ENCODE peak calls at places on chromosomes 6 and 20, in eight cellular contexts. One of them, this sample, is unnamed.

GRCh38 chr6:14716499-14717146 is 529.2 kb upstream of the JARID2 start:
- DNase-seq in stimulated activated CD8-positive, alpha-beta memory T cell treated with anti-CD3 and anti-CD28 coated beads, Interleukin-7, amount 100 ng/mL, for 4 hours: no peak
- DNase-seq in Right ventricle myocardium superior: no peak
- DNase-seq in neural progenitor cell: no peak
- DNase-seq in kidney tubule cell: no peak
- DNase-seq in substantia nigra: no peak
- DNase-seq in activated CD4-positive, alpha-beta T cell treated with anti-CD3 and anti-CD28 coated beads, Interleukin-2, amount 50 U/mL, for 1 hour: no peak
- DNase-seq in neuronal stem cell: no peak
- DNase-seq in this sample: no peak

GRCh38 chr20:58888521-58889333 is 36.2 kb downstream of the GNAS start:
- DNase-seq in substantia nigra: peak; percentile 51
- DNase-seq in activated CD4-positive, alpha-beta T cell treated with anti-CD3 and anti-CD28 coated beads, Interleukin-2, amount 50 U/mL, for 1 hour: peak; percentile 81
- DNase-seq in kidney tubule cell: peak; percentile 79
- DNase-seq in Right ventricle myocardium superior: peak; percentile 89
- DNase-seq in neural progenitor cell: peak; percentile 96
- DNase-seq in neuronal stem cell: peak; percentile 74
- DNase-seq in stimulated activated CD8-positive, alpha-beta memory T cell treated with anti-CD3 and anti-CD28 coated beads, Interleukin-7, amount 100 ng/mL, for 4 hours: peak; percentile 78
- DNase-seq in this sample: peak; percentile 68

GRCh38 chr6:142443102-142443501 is 141.3 kb downstream of the ADGRG6 start:
- DNase-seq in neuronal stem cell: no peak
- DNase-seq in activated CD4-positive, alpha-beta T cell treated with anti-CD3 and anti-CD28 coated beads, Interleukin-2, amount 50 U/mL, for 1 hour: no peak
- DNase-seq in kidney tubule cell: no peak
- DNase-seq in Right ventricle myocardium superior: no peak
- DNase-seq in substantia nigra: no peak
- DNase-seq in neural progenitor cell: no peak
- DNase-seq in stimulated activated CD8-positive, alpha-beta memory T cell treated with anti-CD3 and anti-CD28 coated beads, Interleukin-7, amount 100 ng/mL, for 4 hours: no peak
- DNase-seq in this sample: no peak

GRCh38 chr6:81606965-81607381 is 145.5 kb downstream of the TENT5A start:
- DNase-seq in substantia nigra: no peak
- DNase-seq in activated CD4-positive, alpha-beta T cell treated with anti-CD3 and anti-CD28 coated beads, Interleukin-2, amount 50 U/mL, for 1 hour: no peak
- DNase-seq in stimulated activated CD8-positive, alpha-beta memory T cell treated with anti-CD3 and anti-CD28 coated beads, Interleukin-7, amount 100 ng/mL, for 4 hours: no peak
- DNase-seq in Right ventricle myocardium superior: no peak
- DNase-seq in neuronal stem cell: no peak
- DNase-seq in neural progenitor cell: no peak
- DNase-seq in kidney tubule cell: no peak
- DNase-seq in this sample: no peak

GRCh38 chr20:59141818-59142581 is 21.6 kb upstream of the ZNF831 start:
- DNase-seq in neuronal stem cell: peak; percentile 39
- DNase-seq in kidney tubule cell: no peak
- DNase-seq in activated CD4-positive, alpha-beta T cell treated with anti-CD3 and anti-CD28 coated beads, Interleukin-2, amount 50 U/mL, for 1 hour: no peak
- DNase-seq in Right ventricle myocardium superior: no peak
- DNase-seq in substantia nigra: no peak
- DNase-seq in stimulated activated CD8-positive, alpha-beta memory T cell treated with anti-CD3 and anti-CD28 coated beads, Interleukin-7, amount 100 ng/mL, for 4 hours: no peak
- DNase-seq in neural progenitor cell: peak; percentile 72
- DNase-seq in this sample: no peak

GRCh38 chr6:901696-902455 is 208.9 kb upstream of the EXOC2 start:
- DNase-seq in neural progenitor cell: no peak
- DNase-seq in stimulated activated CD8-positive, alpha-beta memory T cell treated with anti-CD3 and anti-CD28 coated beads, Interleukin-7, amount 100 ng/mL, for 4 hours: no peak
- DNase-seq in neuronal stem cell: no peak
- DNase-seq in kidney tubule cell: no peak
- DNase-seq in substantia nigra: no peak
- DNase-seq in Right ventricle myocardium superior: no peak
- DNase-seq in activated CD4-positive, alpha-beta T cell treated with anti-CD3 and anti-CD28 coated beads, Interleukin-2, amount 50 U/mL, for 1 hour: no peak
- DNase-seq in this sample: no peak

GRCh38 chr20:53785320-53785719 is 191.7 kb upstream of the ZNF217 start:
- DNase-seq in activated CD4-positive, alpha-beta T cell treated with anti-CD3 and anti-CD28 coated beads, Interleukin-2, amount 50 U/mL, for 1 hour: no peak
- DNase-seq in substantia nigra: no peak
- DNase-seq in Right ventricle myocardium superior: no peak
- DNase-seq in kidney tubule cell: no peak
- DNase-seq in stimulated activated CD8-positive, alpha-beta memory T cell treated with anti-CD3 and anti-CD28 coated beads, Interleukin-7, amount 100 ng/mL, for 4 hours: no peak
- DNase-seq in neural progenitor cell: no peak
- DNase-seq in neuronal stem cell: no peak
- DNase-seq in this sample: no peak

GRCh38 chr6:37785688-37786270 is 33.7 kb upstream of the ZFAND3 start:
- DNase-seq in kidney tubule cell: no peak
- DNase-seq in activated CD4-positive, alpha-beta T cell treated with anti-CD3 and anti-CD28 coated beads, Interleukin-2, amount 50 U/mL, for 1 hour: no peak
- DNase-seq in substantia nigra: no peak
- DNase-seq in neural progenitor cell: no peak
- DNase-seq in neuronal stem cell: no peak
- DNase-seq in Right ventricle myocardium superior: no peak
- DNase-seq in stimulated activated CD8-positive, alpha-beta memory T cell treated with anti-CD3 and anti-CD28 coated beads, Interleukin-7, amount 100 ng/mL, for 4 hours: no peak
- DNase-seq in this sample: no peak

GRCh38 chr6:118469468-118469867 is 78.6 kb upstream of the PLN start:
- DNase-seq in substantia nigra: no peak
- DNase-seq in kidney tubule cell: no peak
- DNase-seq in Right ventricle myocardium superior: no peak
- DNase-seq in activated CD4-positive, alpha-beta T cell treated with anti-CD3 and anti-CD28 coated beads, Interleukin-2, amount 50 U/mL, for 1 hour: no peak
- DNase-seq in neuronal stem cell: no peak
- DNase-seq in stimulated activated CD8-positive, alpha-beta memory T cell treated with anti-CD3 and anti-CD28 coated beads, Interleukin-7, amount 100 ng/mL, for 4 hours: no peak
- DNase-seq in neural progenitor cell: no peak
- DNase-seq in this sample: no peak

GRCh38 chr6:17334265-17334664 is 53.1 kb downstream of the RBM24 start:
- DNase-seq in kidney tubule cell: peak; percentile 44
- DNase-seq in neuronal stem cell: no peak
- DNase-seq in neural progenitor cell: no peak
- DNase-seq in activated CD4-positive, alpha-beta T cell treated with anti-CD3 and anti-CD28 coated beads, Interleukin-2, amount 50 U/mL, for 1 hour: no peak
- DNase-seq in Right ventricle myocardium superior: no peak
- DNase-seq in substantia nigra: no peak
- DNase-seq in stimulated activated CD8-positive, alpha-beta memory T cell treated with anti-CD3 and anti-CD28 coated beads, Interleukin-7, amount 100 ng/mL, for 4 hours: no peak
- DNase-seq in this sample: no peak

GRCh38 chr6:131597448-131597847 is 24.4 kb downstream of the ARG1 start:
- DNase-seq in neural progenitor cell: no peak
- DNase-seq in activated CD4-positive, alpha-beta T cell treated with anti-CD3 and anti-CD28 coated beads, Interleukin-2, amount 50 U/mL, for 1 hour: no peak
- DNase-seq in Right ventricle myocardium superior: no peak
- DNase-seq in kidney tubule cell: no peak
- DNase-seq in substantia nigra: no peak
- DNase-seq in neuronal stem cell: no peak
- DNase-seq in stimulated activated CD8-positive, alpha-beta memory T cell treated with anti-CD3 and anti-CD28 coated beads, Interleukin-7, amount 100 ng/mL, for 4 hours: no peak
- DNase-seq in this sample: no peak

GRCh38 chr6:139131736-139132285 is 3.1 kb upstream of the HECA start:
- DNase-seq in Right ventricle myocardium superior: no peak
- DNase-seq in activated CD4-positive, alpha-beta T cell treated with anti-CD3 and anti-CD28 coated beads, Interleukin-2, amount 50 U/mL, for 1 hour: no peak
- DNase-seq in neural progenitor cell: no peak
- DNase-seq in neuronal stem cell: no peak
- DNase-seq in substantia nigra: no peak
- DNase-seq in kidney tubule cell: no peak
- DNase-seq in stimulated activated CD8-positive, alpha-beta memory T cell treated with anti-CD3 and anti-CD28 coated beads, Interleukin-7, amount 100 ng/mL, for 4 hours: no peak
- DNase-seq in this sample: no peak

GRCh38 chr6:43391448-43392031 is 22.1 kb upstream of the ZNF318 start:
- DNase-seq in activated CD4-positive, alpha-beta T cell treated with anti-CD3 and anti-CD28 coated beads, Interleukin-2, amount 50 U/mL, for 1 hour: peak; percentile 35
- DNase-seq in Right ventricle myocardium superior: no peak
- DNase-seq in neural progenitor cell: no peak
- DNase-seq in neuronal stem cell: no peak
- DNase-seq in stimulated activated CD8-positive, alpha-beta memory T cell treated with anti-CD3 and anti-CD28 coated beads, Interleukin-7, amount 100 ng/mL, for 4 hours: peak; percentile 16
- DNase-seq in substantia nigra: no peak
- DNase-seq in kidney tubule cell: no peak
- DNase-seq in this sample: peak; percentile 41

GRCh38 chr6:86148586-86148985 is 505.9 kb upstream of the SYNCRIP start:
- DNase-seq in neural progenitor cell: no peak
- DNase-seq in activated CD4-positive, alpha-beta T cell treated with anti-CD3 and anti-CD28 coated beads, Interleukin-2, amount 50 U/mL, for 1 hour: no peak
- DNase-seq in kidney tubule cell: no peak
- DNase-seq in stimulated activated CD8-positive, alpha-beta memory T cell treated with anti-CD3 and anti-CD28 coated beads, Interleukin-7, amount 100 ng/mL, for 4 hours: no peak
- DNase-seq in neuronal stem cell: no peak
- DNase-seq in substantia nigra: no peak
- DNase-seq in Right ventricle myocardium superior: no peak
- DNase-seq in this sample: no peak

GRCh38 chr6:149445095-149445466 is 39.7 kb downstream of the ZC3H12D start:
- DNase-seq in stimulated activated CD8-positive, alpha-beta memory T cell treated with anti-CD3 and anti-CD28 coated beads, Interleukin-7, amount 100 ng/mL, for 4 hours: no peak
- DNase-seq in activated CD4-positive, alpha-beta T cell treated with anti-CD3 and anti-CD28 coated beads, Interleukin-2, amount 50 U/mL, for 1 hour: no peak
- DNase-seq in neuronal stem cell: no peak
- DNase-seq in substantia nigra: no peak
- DNase-seq in kidney tubule cell: no peak
- DNase-seq in neural progenitor cell: no peak
- DNase-seq in Right ventricle myocardium superior: no peak
- DNase-seq in this sample: no peak

GRCh38 chr6:15427360-15428070 is 181.6 kb downstream of the JARID2 start:
- DNase-seq in stimulated activated CD8-positive, alpha-beta memory T cell treated with anti-CD3 and anti-CD28 coated beads, Interleukin-7, amount 100 ng/mL, for 4 hours: no peak
- DNase-seq in Right ventricle myocardium superior: no peak
- DNase-seq in substantia nigra: no peak
- DNase-seq in neuronal stem cell: no peak
- DNase-seq in neural progenitor cell: no peak
- DNase-seq in kidney tubule cell: no peak
- DNase-seq in activated CD4-positive, alpha-beta T cell treated with anti-CD3 and anti-CD28 coated beads, Interleukin-2, amount 50 U/mL, for 1 hour: no peak
- DNase-seq in this sample: no peak

GRCh38 chr6:46704562-46704961 is 16.9 kb downstream of the TDRD6 start:
- DNase-seq in activated CD4-positive, alpha-beta T cell treated with anti-CD3 and anti-CD28 coated beads, Interleukin-2, amount 50 U/mL, for 1 hour: no peak
- DNase-seq in Right ventricle myocardium superior: no peak
- DNase-seq in neural progenitor cell: peak; percentile 6
- DNase-seq in neuronal stem cell: no peak
- DNase-seq in substantia nigra: peak; percentile 30
- DNase-seq in kidney tubule cell: peak; percentile 61
- DNase-seq in stimulated activated CD8-positive, alpha-beta memory T cell treated with anti-CD3 and anti-CD28 coated beads, Interleukin-7, amount 100 ng/mL, for 4 hours: no peak
- DNase-seq in this sample: no peak

GRCh38 chr20:10067305-10067704 is 32.5 kb downstream of the ANKEF1 start:
- DNase-seq in kidney tubule cell: no peak
- DNase-seq in neuronal stem cell: no peak
- DNase-seq in activated CD4-positive, alpha-beta T cell treated with anti-CD3 and anti-CD28 coated beads, Interleukin-2, amount 50 U/mL, for 1 hour: no peak
- DNase-seq in neural progenitor cell: no peak
- DNase-seq in Right ventricle myocardium superior: no peak
- DNase-seq in substantia nigra: no peak
- DNase-seq in stimulated activated CD8-positive, alpha-beta memory T cell treated with anti-CD3 and anti-CD28 coated beads, Interleukin-7, amount 100 ng/mL, for 4 hours: no peak
- DNase-seq in this sample: no peak

GRCh38 chr6:113858605-113859348 is 1.6 kb downstream of the MARCKS start:
- DNase-seq in neural progenitor cell: peak; percentile 96
- DNase-seq in neuronal stem cell: peak; percentile 94
- DNase-seq in substantia nigra: peak; percentile 80
- DNase-seq in stimulated activated CD8-positive, alpha-beta memory T cell treated with anti-CD3 and anti-CD28 coated beads, Interleukin-7, amount 100 ng/mL, for 4 hours: peak; percentile 70
- DNase-seq in activated CD4-positive, alpha-beta T cell treated with anti-CD3 and anti-CD28 coated beads, Interleukin-2, amount 50 U/mL, for 1 hour: peak; percentile 53
- DNase-seq in kidney tubule cell: peak; percentile 94
- DNase-seq in Right ventricle myocardium superior: peak; percentile 91
- DNase-seq in this sample: peak; percentile 89

GRCh38 chr6:43074847-43075741 is 1.0 kb upstream of the PTK7 start:
- DNase-seq in activated CD4-positive, alpha-beta T cell treated with anti-CD3 and anti-CD28 coated beads, Interleukin-2, amount 50 U/mL, for 1 hour: no peak
- DNase-seq in neural progenitor cell: no peak
- DNase-seq in Right ventricle myocardium superior: no peak
- DNase-seq in kidney tubule cell: no peak
- DNase-seq in stimulated activated CD8-positive, alpha-beta memory T cell treated with anti-CD3 and anti-CD28 coated beads, Interleukin-7, amount 100 ng/mL, for 4 hours: no peak
- DNase-seq in neuronal stem cell: no peak
- DNase-seq in substantia nigra: no peak
- DNase-seq in this sample: peak; percentile 52

GRCh38 chr20:58398254-58398653 is 9.2 kb downstream of the VAPB start:
- DNase-seq in substantia nigra: no peak
- DNase-seq in Right ventricle myocardium superior: no peak
- DNase-seq in neuronal stem cell: no peak
- DNase-seq in neural progenitor cell: no peak
- DNase-seq in stimulated activated CD8-positive, alpha-beta memory T cell treated with anti-CD3 and anti-CD28 coated beads, Interleukin-7, amount 100 ng/mL, for 4 hours: no peak
- DNase-seq in kidney tubule cell: no peak
- DNase-seq in activated CD4-positive, alpha-beta T cell treated with anti-CD3 and anti-CD28 coated beads, Interleukin-2, amount 50 U/mL, for 1 hour: no peak
- DNase-seq in this sample: no peak

GRCh38 chr6:38182426-38182825 is 362.9 kb downstream of the ZFAND3 start:
- DNase-seq in substantia nigra: no peak
- DNase-seq in stimulated activated CD8-positive, alpha-beta memory T cell treated with anti-CD3 and anti-CD28 coated beads, Interleukin-7, amount 100 ng/mL, for 4 hours: no peak
- DNase-seq in Right ventricle myocardium superior: no peak
- DNase-seq in activated CD4-positive, alpha-beta T cell treated with anti-CD3 and anti-CD28 coated beads, Interleukin-2, amount 50 U/mL, for 1 hour: no peak
- DNase-seq in neural progenitor cell: no peak
- DNase-seq in neuronal stem cell: no peak
- DNase-seq in kidney tubule cell: no peak
- DNase-seq in this sample: peak; percentile 25

GRCh38 chr6:35727206-35727934 is 9.5 kb upstream of the ARMC12 start:
- DNase-seq in neuronal stem cell: no peak
- DNase-seq in kidney tubule cell: peak; percentile 43
- DNase-seq in activated CD4-positive, alpha-beta T cell treated with anti-CD3 and anti-CD28 coated beads, Interleukin-2, amount 50 U/mL, for 1 hour: no peak
- DNase-seq in neural progenitor cell: peak; percentile 81
- DNase-seq in substantia nigra: peak; percentile 82
- DNase-seq in Right ventricle myocardium superior: peak; percentile 93
- DNase-seq in stimulated activated CD8-positive, alpha-beta memory T cell treated with anti-CD3 and anti-CD28 coated beads, Interleukin-7, amount 100 ng/mL, for 4 hours: no peak
- DNase-seq in this sample: peak; percentile 67

GRCh38 chr20:41649489-41649888 is 31.3 kb upstream of the CHD6 start:
- DNase-seq in kidney tubule cell: no peak
- DNase-seq in Right ventricle myocardium superior: no peak
- DNase-seq in neuronal stem cell: no peak
- DNase-seq in activated CD4-positive, alpha-beta T cell treated with anti-CD3 and anti-CD28 coated beads, Interleukin-2, amount 50 U/mL, for 1 hour: no peak
- DNase-seq in substantia nigra: no peak
- DNase-seq in neural progenitor cell: no peak
- DNase-seq in stimulated activated CD8-positive, alpha-beta memory T cell treated with anti-CD3 and anti-CD28 coated beads, Interleukin-7, amount 100 ng/mL, for 4 hours: no peak
- DNase-seq in this sample: no peak

GRCh38 chr20:1478566-1478965 is 11.9 kb upstream of the NSFL1C start:
- DNase-seq in neuronal stem cell: no peak
- DNase-seq in stimulated activated CD8-positive, alpha-beta memory T cell treated with anti-CD3 and anti-CD28 coated beads, Interleukin-7, amount 100 ng/mL, for 4 hours: no peak
- DNase-seq in substantia nigra: no peak
- DNase-seq in neural progenitor cell: no peak
- DNase-seq in activated CD4-positive, alpha-beta T cell treated with anti-CD3 and anti-CD28 coated beads, Interleukin-2, amount 50 U/mL, for 1 hour: no peak
- DNase-seq in kidney tubule cell: peak; percentile 86
- DNase-seq in Right ventricle myocardium superior: no peak
- DNase-seq in this sample: no peak

GRCh38 chr20:43536817-43537440 is 21.9 kb upstream of the SGK2 start:
- DNase-seq in neuronal stem cell: no peak
- DNase-seq in neural progenitor cell: no peak
- DNase-seq in activated CD4-positive, alpha-beta T cell treated with anti-CD3 and anti-CD28 coated beads, Interleukin-2, amount 50 U/mL, for 1 hour: no peak
- DNase-seq in Right ventricle myocardium superior: no peak
- DNase-seq in substantia nigra: no peak
- DNase-seq in kidney tubule cell: peak; percentile 63
- DNase-seq in stimulated activated CD8-positive, alpha-beta memory T cell treated with anti-CD3 and anti-CD28 coated beads, Interleukin-7, amount 100 ng/mL, for 4 hours: no peak
- DNase-seq in this sample: no peak

GRCh38 chr6:168047841-168048723 is 30.9 kb downstream of the FRMD1 start:
- DNase-seq in stimulated activated CD8-positive, alpha-beta memory T cell treated with anti-CD3 and anti-CD28 coated beads, Interleukin-7, amount 100 ng/mL, for 4 hours: no peak
- DNase-seq in kidney tubule cell: no peak
- DNase-seq in substantia nigra: peak; percentile 90
- DNase-seq in activated CD4-positive, alpha-beta T cell treated with anti-CD3 and anti-CD28 coated beads, Interleukin-2, amount 50 U/mL, for 1 hour: no peak
- DNase-seq in neuronal stem cell: no peak
- DNase-seq in Right ventricle myocardium superior: no peak
- DNase-seq in neural progenitor cell: no peak
- DNase-seq in this sample: no peak

GRCh38 chr6:74273541-74273940 is 577.5 kb downstream of the CD109 start:
- DNase-seq in kidney tubule cell: no peak
- DNase-seq in neural progenitor cell: no peak
- DNase-seq in stimulated activated CD8-positive, alpha-beta memory T cell treated with anti-CD3 and anti-CD28 coated beads, Interleukin-7, amount 100 ng/mL, for 4 hours: no peak
- DNase-seq in substantia nigra: no peak
- DNase-seq in activated CD4-positive, alpha-beta T cell treated with anti-CD3 and anti-CD28 coated beads, Interleukin-2, amount 50 U/mL, for 1 hour: no peak
- DNase-seq in Right ventricle myocardium superior: no peak
- DNase-seq in neuronal stem cell: no peak
- DNase-seq in this sample: no peak

GRCh38 chr6:34520645-34521462 is 35.3 kb downstream of the SPDEF start:
- DNase-seq in activated CD4-positive, alpha-beta T cell treated with anti-CD3 and anti-CD28 coated beads, Interleukin-2, amount 50 U/mL, for 1 hour: no peak
- DNase-seq in stimulated activated CD8-positive, alpha-beta memory T cell treated with anti-CD3 and anti-CD28 coated beads, Interleukin-7, amount 100 ng/mL, for 4 hours: no peak
- DNase-seq in kidney tubule cell: no peak
- DNase-seq in neural progenitor cell: no peak
- DNase-seq in Right ventricle myocardium superior: peak; percentile 35
- DNase-seq in substantia nigra: no peak
- DNase-seq in neuronal stem cell: no peak
- DNase-seq in this sample: no peak

GRCh38 chr20:19928379-19929360 is 88.5 kb upstream of the NAA20 start:
- DNase-seq in kidney tubule cell: no peak
- DNase-seq in stimulated activated CD8-positive, alpha-beta memory T cell treated with anti-CD3 and anti-CD28 coated beads, Interleukin-7, amount 100 ng/mL, for 4 hours: no peak
- DNase-seq in neuronal stem cell: no peak
- DNase-seq in Right ventricle myocardium superior: no peak
- DNase-seq in neural progenitor cell: no peak
- DNase-seq in activated CD4-positive, alpha-beta T cell treated with anti-CD3 and anti-CD28 coated beads, Interleukin-2, amount 50 U/mL, for 1 hour: no peak
- DNase-seq in substantia nigra: no peak
- DNase-seq in this sample: no peak

GRCh38 chr20:32052792-32053362 is 835 bp downstream of the HCK start:
- DNase-seq in neural progenitor cell: peak; percentile 42
- DNase-seq in substantia nigra: no peak
- DNase-seq in activated CD4-positive, alpha-beta T cell treated with anti-CD3 and anti-CD28 coated beads, Interleukin-2, amount 50 U/mL, for 1 hour: no peak
- DNase-seq in kidney tubule cell: no peak
- DNase-seq in neuronal stem cell: no peak
- DNase-seq in Right ventricle myocardium superior: peak; percentile 86
- DNase-seq in stimulated activated CD8-positive, alpha-beta memory T cell treated with anti-CD3 and anti-CD28 coated beads, Interleukin-7, amount 100 ng/mL, for 4 hours: no peak
- DNase-seq in this sample: no peak

GRCh38 chr6:64290867-64291266 is 655.3 kb downstream of the PHF3 start:
- DNase-seq in activated CD4-positive, alpha-beta T cell treated with anti-CD3 and anti-CD28 coated beads, Interleukin-2, amount 50 U/mL, for 1 hour: no peak
- DNase-seq in Right ventricle myocardium superior: no peak
- DNase-seq in kidney tubule cell: no peak
- DNase-seq in neural progenitor cell: no peak
- DNase-seq in neuronal stem cell: no peak
- DNase-seq in substantia nigra: no peak
- DNase-seq in stimulated activated CD8-positive, alpha-beta memory T cell treated with anti-CD3 and anti-CD28 coated beads, Interleukin-7, amount 100 ng/mL, for 4 hours: no peak
- DNase-seq in this sample: no peak

GRCh38 chr6:30463651-30464618 is 25.4 kb upstream of the HLA-E start:
- DNase-seq in kidney tubule cell: peak; percentile 50
- DNase-seq in activated CD4-positive, alpha-beta T cell treated with anti-CD3 and anti-CD28 coated beads, Interleukin-2, amount 50 U/mL, for 1 hour: peak; percentile 48
- DNase-seq in substantia nigra: no peak
- DNase-seq in neural progenitor cell: no peak
- DNase-seq in Right ventricle myocardium superior: peak; percentile 75
- DNase-seq in stimulated activated CD8-positive, alpha-beta memory T cell treated with anti-CD3 and anti-CD28 coated beads, Interleukin-7, amount 100 ng/mL, for 4 hours: peak; percentile 61
- DNase-seq in neuronal stem cell: no peak
- DNase-seq in this sample: no peak

GRCh38 chr6:158058156-158058723 is 76.6 kb downstream of the SYNJ2 start:
- DNase-seq in neural progenitor cell: no peak
- DNase-seq in Right ventricle myocardium superior: no peak
- DNase-seq in kidney tubule cell: no peak
- DNase-seq in substantia nigra: no peak
- DNase-seq in neuronal stem cell: no peak
- DNase-seq in stimulated activated CD8-positive, alpha-beta memory T cell treated with anti-CD3 and anti-CD28 coated beads, Interleukin-7, amount 100 ng/mL, for 4 hours: no peak
- DNase-seq in activated CD4-positive, alpha-beta T cell treated with anti-CD3 and anti-CD28 coated beads, Interleukin-2, amount 50 U/mL, for 1 hour: no peak
- DNase-seq in this sample: no peak

This sample was measured in mesothelial cell of epicardium.